ENCODE peak calls at places on chromosomes 12 and 14, in ten cellular contexts. G is aorta, C is uterus, Q is PC-3, E is mesendoderm, B is lung, F is Karpas-422, X is H1, N is ovary, U is heart right ventricle. W is an unnamed sample. For H3K4me1, the result is how much of the 10 kb centered on the place peaks cover.

GRCh38 chr12:66329941-66330340 is 27.6 kb downstream of the HELB start:
- DNase-seq in F (no peak), E (no peak), U (no peak), G (no peak), C (no peak), B (no peak), N (no peak), Q (no peak), X (no peak), W (no peak)

GRCh38 chr14:33897878-33898535 is 52.9 kb downstream of the EGLN3 start:
- DNase-seq in F (no peak), Q (no peak), U (no peak), B (no peak), X (no peak), E (no peak), N (no peak), C (no peak), G (no peak), W (no peak)

GRCh38 chr12:52075409-52075724 is 4.1 kb upstream of the SMIM41 start:
- DNase-seq in G (no peak), X (no peak), N (no peak), U (no peak), E (no peak), Q (peak), C (no peak), B (no peak), F (no peak), W (no peak)

GRCh38 chr14:106530031-106530422 is 1003.6 kb downstream of the TMEM121 start:
- DNase-seq in G (no peak), C (no peak), U (no peak), N (no peak), F (no peak), E (no peak), X (no peak), Q (no peak), B (no peak), W (no peak)

GRCh38 chr12:2941524-2941923 is 17.7 kb upstream of the TEAD4 start:
- DNase-seq in G (peak), Q (no peak), C (no peak), X (no peak), E (no peak), N (no peak), F (no peak), U (no peak), B (no peak), W (no peak)

GRCh38 chr12:110532644-110533043 is 30.5 kb downstream of the RAD9B start:
- DNase-seq in F (no peak), U (no peak), N (no peak), C (no peak), Q (no peak), B (no peak), G (no peak), X (no peak), E (no peak), W (no peak)

GRCh38 chr12:120079352-120080042 is 37.1 kb downstream of the RAB35 start:
- DNase-seq in B (no peak), Q (peak), U (no peak), C (no peak), E (no peak), G (peak), F (no peak), N (no peak), X (no peak), W (no peak)

GRCh38 chr14:56378046-56378445 is 201.6 kb upstream of the TMEM260 start:
- DNase-seq in B (no peak), C (no peak), Q (no peak), X (no peak), E (no peak), U (no peak), G (no peak), F (no peak), N (no peak), W (no peak)

GRCh38 chr14:90275820-90276219 is 19.5 kb downstream of the PSMC1 start:
- DNase-seq in C (no peak), X (no peak), U (no peak), F (no peak), G (no peak), N (no peak), B (no peak), E (no peak), Q (no peak), W (no peak)

GRCh38 chr14:102907303-102907844 is 15.1 kb upstream of the AMN start:
- DNase-seq in Q (no peak), B (no peak), F (no peak), G (peak), N (no peak), X (no peak), U (no peak), E (no peak), C (no peak), W (no peak)

GRCh38 chr14:69877492-69877891 is 1.7 kb upstream of the SMOC1 start:
- DNase-seq in F (peak), N (no peak), Q (no peak), B (no peak), C (no peak), E (peak), U (no peak), G (no peak), X (no peak), W (no peak)

GRCh38 chr14:64611358-64612020 is 61.7 kb downstream of the PPP1R36 start:
- DNase-seq in C (peak), E (no peak), G (no peak), F (no peak), X (no peak), Q (peak), B (no peak), N (no peak), U (no peak), W (no peak)

GRCh38 chr12:127558363-127558762 is 708.6 kb upstream of the TMEM132C start:
- DNase-seq in X (no peak), F (no peak), G (no peak), E (no peak), U (no peak), Q (no peak), C (no peak), N (no peak), B (no peak), W (no peak)

GRCh38 chr12:32903763-32904162 is 7.2 kb upstream of the PKP2 start:
- DNase-seq in Q (peak), E (no peak), N (no peak), B (no peak), F (no peak), G (no peak), X (no peak), C (no peak), U (no peak), W (no peak)

GRCh38 chr14:59407246-59407615 is 57.9 kb downstream of the GPR135 start:
- DNase-seq in Q (peak), N (peak), U (no peak), C (no peak), F (no peak), B (no peak), X (no peak), E (no peak), G (no peak), W (no peak)

GRCh38 chr14:94045563-94046345 is 19.6 kb downstream of the OTUB2 start:
- DNase-seq in X (no peak), B (no peak), F (no peak), G (peak), Q (no peak), C (peak), U (no peak), E (no peak), N (no peak), W (no peak)

GRCh38 chr14:80448267-80448666 is 237.0 kb upstream of the DIO2 start:
- DNase-seq in E (no peak), Q (no peak), G (no peak), F (no peak), C (no peak), B (no peak), N (no peak), X (no peak), U (no peak), W (no peak)

GRCh38 chr12:131830335-131831020 is 2.3 kb downstream of the MMP17 start:
- DNase-seq in G (peak), E (peak), F (no peak), N (peak), X (no peak), U (peak), Q (peak), B (peak), C (peak), W (peak)

GRCh38 chr12:26621932-26622331 is 211.1 kb downstream of the ITPR2 start:
- DNase-seq in E (no peak), X (no peak), N (no peak), Q (no peak), U (no peak), B (no peak), F (no peak), G (no peak), C (no peak), W (no peak)

GRCh38 chr12:88310069-88310468 is 168.0 kb downstream of the TMTC3 start:
- DNase-seq in N (no peak), Q (peak), G (no peak), F (no peak), B (no peak), X (no peak), C (no peak), E (no peak), U (no peak), W (no peak)

GRCh38 chr12:11228268-11228879 is 41.1 kb downstream of the PRB3 start:
- DNase-seq in G (no peak), X (peak), B (peak), Q (peak), F (peak), E (peak), N (no peak), C (no peak), U (no peak), W (no peak)

GRCh38 chr14:91299483-91300115 is 55.1 kb upstream of the GPR68 start:
- DNase-seq in C (no peak), N (no peak), U (no peak), Q (peak), G (no peak), F (no peak), E (no peak), B (no peak), X (no peak), W (no peak)

GRCh38 chr12:18595406-18595805 is 142.4 kb downstream of the PLCZ1 start:
- DNase-seq in F (no peak), E (peak), Q (peak), G (no peak), C (no peak), X (peak), U (no peak), N (no peak), B (no peak), W (no peak)

GRCh38 chr12:27276275-27276674 is 32.2 kb downstream of the STK38L start:
- DNase-seq in U (no peak), E (peak), B (no peak), C (no peak), N (no peak), G (no peak), X (no peak), F (no peak), Q (no peak), W (no peak)

GRCh38 chr12:53233671-53234091 is 1.7 kb upstream of the RARG start:
- DNase-seq in X (no peak), Q (no peak), N (no peak), E (no peak), F (no peak), B (no peak), U (no peak), G (peak), C (no peak), W (no peak)

GRCh38 chr14:29354446-29354845 is 573.2 kb downstream of the PRKD1 start:
- DNase-seq in U (no peak), X (no peak), B (no peak), G (no peak), N (no peak), E (no peak), F (no peak), C (no peak), Q (no peak), W (no peak)

GRCh38 chr14:95496111-95496681 is 20.3 kb downstream of the SYNE3 start:
- DNase-seq in B (no peak), N (no peak), C (no peak), G (peak), Q (no peak), U (no peak), E (peak), F (no peak), X (no peak), W (no peak)

GRCh38 chr14:54715811-54716210 is 148.9 kb downstream of the SAMD4A start:
- DNase-seq in X (no peak), Q (no peak), U (no peak), B (no peak), F (no peak), N (no peak), G (no peak), C (no peak), E (no peak), W (no peak)

GRCh38 chr12:58386136-58386535 is 444.8 kb downstream of the ATP23 start:
- DNase-seq in X (no peak), N (no peak), U (no peak), E (peak), G (no peak), F (no peak), C (no peak), B (no peak), Q (no peak), W (no peak)

GRCh38 chr12:7961395-7962188 is 25.6 kb upstream of the SLC2A3 start:
- DNase-seq in Q (no peak), G (no peak), C (no peak), B (no peak), N (no peak), U (no peak), E (no peak), F (no peak), X (no peak), W (no peak)

GRCh38 chr12:72272731-72273498 is 745 bp downstream of the TRHDE start:
- DNase-seq in N (peak), Q (peak), C (peak), E (peak), X (no peak), B (no peak), U (peak), G (peak), F (no peak), W (no peak)

GRCh38 chr12:116186482-116187157 is 90.9 kb downstream of the MED13L start:
- DNase-seq in F (no peak), C (no peak), X (no peak), Q (no peak), E (no peak), G (no peak), B (no peak), N (no peak), U (no peak), W (no peak)

GRCh38 chr12:126492181-126492580 is 1426.9 kb downstream of the AACS start:
- DNase-seq in F (no peak), B (no peak), Q (no peak), U (no peak), X (no peak), C (no peak), G (no peak), E (peak), N (no peak), W (no peak)

GRCh38 chr14:90624228-90624627 is 192.0 kb downstream of the TTC7B start:
- DNase-seq in F (no peak), G (no peak), C (no peak), Q (peak), E (no peak), N (no peak), X (no peak), U (peak), B (peak), W (peak)

GRCh38 chr12:125134576-125134975 is 69.3 kb downstream of the AACS start:
- DNase-seq in N (no peak), Q (no peak), F (no peak), E (no peak), B (no peak), G (no peak), C (no peak), X (no peak), U (no peak), W (no peak)
- H3K4me1 ChIP-seq in N (under half), Q (under half), F (under half), E (under half), B (under half), G (under half), C (under half), X (under half), U (under half), W (under half)

GRCh38 chr12:106086696-106087095 is 52.1 kb downstream of the NUAK1 start:
- DNase-seq in G (no peak), E (no peak), F (no peak), X (no peak), B (no peak), U (no peak), Q (no peak), C (no peak), N (no peak), W (no peak)

GRCh38 chr12:106084048-106084671 is 54.6 kb downstream of the NUAK1 start:
- DNase-seq in X (peak), Q (peak), E (peak), C (no peak), U (no peak), G (no peak), B (no peak), F (no peak), N (no peak), W (no peak)

GRCh38 chr12:106085213-106085612 is 53.5 kb downstream of the NUAK1 start:
- DNase-seq in G (no peak), Q (no peak), U (no peak), F (no peak), B (no peak), C (no peak), X (no peak), E (no peak), N (no peak), W (no peak)

GRCh38 chr12:106082216-106083175 is 56.3 kb downstream of the NUAK1 start:
- DNase-seq in E (no peak), G (no peak), B (no peak), U (no peak), X (no peak), N (no peak), C (no peak), F (no peak), Q (no peak), W (no peak)

GRCh38 chr12:106084759-106085158 is 54.0 kb downstream of the NUAK1 start:
- DNase-seq in X (no peak), E (no peak), G (no peak), B (no peak), Q (no peak), N (no peak), F (no peak), U (no peak), C (no peak), W (no peak)
- H3K4me3 ChIP-seq in X (no peak), E (no peak), G (no peak), B (no peak), Q (no peak), N (no peak), F (no peak), U (no peak), C (no peak), W (no peak)

GRCh38 chr14:25552826-25553225 is 502.9 kb upstream of the STXBP6 start:
- DNase-seq in X (no peak), C (no peak), B (no peak), G (no peak), F (no peak), N (no peak), E (no peak), U (no peak), Q (no peak), W (no peak)
- H3K4me1 ChIP-seq in X (under half), C (under half), B (under half), G (under half), F (under half), N (under half), E (under half), U (under half), Q (under half), W (under half)

DNA sequence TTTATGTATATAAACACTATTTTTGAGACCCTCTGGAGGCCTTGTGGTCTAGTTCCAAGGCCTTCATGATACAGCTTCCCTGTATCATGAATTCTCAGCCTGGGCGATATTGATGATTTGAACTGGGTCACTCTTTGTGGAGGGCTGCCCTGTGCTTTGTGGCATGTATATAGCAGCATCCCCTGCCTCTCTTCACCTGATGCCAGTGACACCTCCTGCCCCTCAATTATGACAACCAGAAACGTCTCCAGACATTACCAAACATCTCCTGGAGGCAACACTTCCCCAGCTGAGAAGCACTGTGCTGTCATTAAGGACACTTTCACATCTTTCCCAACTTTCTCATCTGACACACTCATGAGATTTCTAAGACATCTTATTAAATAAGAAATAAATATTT is 315.4 kb downstream of the BCL11B start:
- DNase-seq in C (no peak), N (no peak), F (no peak), X (no peak), B (no peak), G (no peak), U (no peak), E (no peak), Q (no peak), W (no peak)
- H3K4me3 ChIP-seq in C (no peak), N (no peak), F (no peak), X (no peak), B (no peak), G (no peak), U (no peak), E (no peak), Q (no peak), W (no peak)

DNA sequence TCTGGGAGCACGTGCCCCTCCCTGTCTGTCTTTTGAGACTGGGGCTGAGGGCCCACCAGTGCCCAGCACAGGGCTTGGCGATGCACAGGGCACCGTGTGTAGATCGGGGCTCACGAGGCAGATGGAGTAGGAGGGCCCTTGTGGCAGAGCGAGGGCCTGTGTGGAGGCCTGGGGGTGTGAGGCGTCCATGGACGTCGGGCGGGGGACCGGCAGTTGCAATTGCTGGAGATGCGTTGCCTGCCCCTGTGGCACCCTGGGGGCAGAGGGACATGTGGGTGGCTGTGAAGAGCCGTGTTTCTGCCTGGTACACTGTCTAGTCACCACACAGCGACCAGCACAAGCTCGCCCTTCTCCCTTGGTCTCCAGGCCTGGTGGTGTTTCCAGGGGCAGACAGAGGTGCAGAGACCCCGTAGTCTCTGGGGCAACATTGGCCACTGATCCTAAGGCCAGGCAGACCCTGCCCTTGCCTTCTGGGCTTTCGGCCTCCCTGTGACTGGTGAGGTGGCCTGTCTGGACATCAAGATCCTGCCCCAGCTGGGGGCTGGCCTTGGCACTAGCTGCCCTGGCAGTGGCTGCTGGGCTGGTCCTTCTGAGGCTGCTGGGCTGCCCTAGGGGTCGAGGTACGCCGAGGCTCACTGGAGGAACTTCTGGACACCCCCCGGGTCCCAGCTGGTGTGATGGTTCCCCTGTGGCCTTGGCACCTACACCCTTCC is 14.5 kb downstream of the KIF26A start:
- DNase-seq in X (no peak), E (no peak), U (no peak), F (no peak), B (no peak), G (no peak), N (no peak), Q (no peak), C (no peak), W (no peak)
- H3K4me1 ChIP-seq in X (under half), E (under half), U (under half), F (under half), B (under half), G (under half), N (under half), Q (under half), C (under half), W (under half)

W was measured in breast epithelium.